ENCODE peak calls at places on chromosomes 7 and 10, in seven cellular contexts. H, L, E, S, Z, G and F are unnamed samples.
A peak's percentile ranks its signal among the peaks of the same experiment; 100 is the strongest.

GRCh38 chr10:120541971-120542370 is 84.9 kb downstream of the PLPP4 start:
- DNase-seq in Z (no peak), L (no peak), E (no peak), G (no peak), H (no peak), S (no peak), F (no peak)

GRCh38 chr10:95290446-95290800 is 380 bp downstream of the PDLIM1 start:
- DNase-seq in L (no peak), H (no peak), Z (no peak), G (no peak), S (no peak), E (no peak), F (no peak)

GRCh38 chr10:119448579-119449209 is 93.8 kb downstream of the RGS10 start:
- DNase-seq in E (no peak), H (no peak), Z (no peak), G (no peak), L (no peak), S (no peak), F (no peak)

GRCh38 chr10:93413252-93413689 is 68.9 kb downstream of the MYOF start:
- DNase-seq in S (no peak), G (no peak), E (no peak), Z (peak; percentile 90), H (no peak), L (peak; percentile 52), F (peak; percentile 63)

GRCh38 chr7:22240904-22241571 is 115.9 kb downstream of the RAPGEF5 start:
- DNase-seq in S (no peak), L (no peak), G (no peak), Z (no peak), E (no peak), H (no peak), F (no peak)

GRCh38 chr10:126504051-126504760 is 115.9 kb upstream of the ADAM12 start:
- DNase-seq in S (no peak), Z (peak; percentile 80), G (no peak), L (peak; percentile 59), H (no peak), E (peak; percentile 13), F (peak; percentile 68)

GRCh38 chr10:29191674-29192073 is 97.2 kb upstream of the LYZL1 start:
- DNase-seq in L (no peak), E (no peak), Z (no peak), G (no peak), H (no peak), S (no peak), F (peak; percentile 29)

GRCh38 chr7:15764986-15765385 is 78.5 kb upstream of the MEOX2 start:
- DNase-seq in H (no peak), S (no peak), G (no peak), L (no peak), Z (no peak), E (no peak), F (no peak)

GRCh38 chr10:16988900-16989299 is 140.7 kb downstream of the CUBN start:
- DNase-seq in S (no peak), Z (no peak), E (no peak), H (no peak), G (no peak), L (no peak), F (no peak)

GRCh38 chr10:72340510-72340895 is 14.2 kb downstream of the DNAJB12 start:
- DNase-seq in G (no peak), L (no peak), Z (peak; percentile 60), S (no peak), E (no peak), H (no peak), F (no peak)

GRCh38 chr7:157824819-157825121 is 488.0 kb downstream of the DNAJB6 start:
- DNase-seq in G (no peak), L (no peak), H (no peak), S (no peak), E (no peak), Z (no peak), F (no peak)

GRCh38 chr7:24829787-24830186 is 72.5 kb upstream of the GSDME start:
- DNase-seq in E (no peak), S (no peak), L (peak; percentile 98), H (no peak), Z (peak; percentile 22), G (no peak), F (no peak)

GRCh38 chr7:131424219-131424822 is 96.6 kb downstream of the MKLN1 start:
- DNase-seq in E (no peak), H (no peak), G (no peak), S (no peak), Z (peak; percentile 71), L (peak; percentile 43), F (peak; percentile 50)

GRCh38 chr10:25831138-25831537 is 102.9 kb upstream of the MYO3A start:
- DNase-seq in E (peak; percentile 78), G (no peak), H (no peak), S (no peak), L (no peak), Z (no peak), F (no peak)

GRCh38 chr10:121497513-121497912 is 100.7 kb downstream of the FGFR2 start:
- DNase-seq in H (no peak), L (peak; percentile 65), S (no peak), E (no peak), Z (no peak), G (no peak), F (no peak)

GRCh38 chr10:117684673-117685211 is 142.2 kb downstream of the EMX2 start:
- DNase-seq in S (no peak), H (no peak), Z (no peak), L (no peak), E (no peak), G (peak; percentile 81), F (peak; percentile 76)

GRCh38 chr7:24968165-24968564 is 11.8 kb downstream of the OSBPL3 start:
- DNase-seq in S (no peak), H (no peak), L (no peak), G (no peak), Z (peak; percentile 22), E (peak; percentile 65), F (peak; percentile 79)

GRCh38 chr10:83908987-83909386 is 230.3 kb upstream of the GHITM start:
- DNase-seq in G (no peak), H (no peak), E (no peak), Z (no peak), L (no peak), S (no peak), F (no peak)

GRCh38 chr7:23594879-23595604 is 2.1 kb upstream of the CCDC126 start:
- DNase-seq in S (no peak), H (no peak), Z (peak; percentile 17), G (no peak), E (peak; percentile 35), L (peak; percentile 79), F (no peak)

GRCh38 chr10:113819989-113820388 is 33.9 kb downstream of the DCLRE1A start:
- DNase-seq in H (no peak), S (no peak), Z (no peak), L (no peak), G (no peak), E (no peak), F (no peak)

GRCh38 chr10:113825791-113826190 is 28.1 kb downstream of the DCLRE1A start:
- DNase-seq in S (no peak), E (no peak), L (no peak), H (no peak), G (no peak), Z (no peak), F (no peak)

GRCh38 chr10:113822174-113822573 is 31.7 kb downstream of the DCLRE1A start:
- DNase-seq in H (no peak), G (no peak), Z (no peak), L (no peak), E (no peak), S (no peak), F (no peak)

DNA sequence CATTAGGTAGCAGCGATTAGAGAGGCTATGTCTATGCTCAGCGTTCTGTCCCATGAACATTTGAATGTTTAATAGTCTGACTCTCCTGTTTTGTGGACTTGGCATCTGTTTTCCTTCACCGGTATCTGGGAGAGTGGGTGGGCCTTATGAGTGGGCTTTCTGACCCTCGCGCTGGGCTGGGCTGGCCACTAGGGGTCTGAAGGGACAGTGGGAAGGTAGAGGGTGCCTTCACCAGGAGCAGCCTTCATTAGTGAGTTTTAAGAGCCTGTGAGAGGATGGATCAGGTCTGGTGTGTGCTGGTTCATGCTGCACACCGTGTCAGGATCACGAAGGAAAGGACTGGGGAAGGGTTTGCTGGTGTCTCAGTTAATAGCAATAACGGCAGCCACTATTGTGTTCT is 33.4 kb downstream of the DCLRE1A start:
- DNase-seq in Z (no peak), H (no peak), S (no peak), E (no peak), L (no peak), G (no peak), F (no peak)
- TF ChIP-seq CTCF in Z (no peak), H (no peak), S (no peak), E (peak; percentile 26), L (no peak), G (no peak), F (no peak)

GRCh38 chr10:21521910-21522533 is 3.5 kb downstream of the SKIDA1 start:
- DNase-seq in E (no peak), S (no peak), H (no peak), G (no peak), Z (no peak), L (no peak), F (no peak)
- H3K4me3 ChIP-seq in E (no peak overlapping the region), S (no peak overlapping the region), H (no peak overlapping the region), G (no peak overlapping the region), Z (no peak overlapping the region), L (no peak overlapping the region), F (peak overlapping the region; percentile 3)

DNA sequence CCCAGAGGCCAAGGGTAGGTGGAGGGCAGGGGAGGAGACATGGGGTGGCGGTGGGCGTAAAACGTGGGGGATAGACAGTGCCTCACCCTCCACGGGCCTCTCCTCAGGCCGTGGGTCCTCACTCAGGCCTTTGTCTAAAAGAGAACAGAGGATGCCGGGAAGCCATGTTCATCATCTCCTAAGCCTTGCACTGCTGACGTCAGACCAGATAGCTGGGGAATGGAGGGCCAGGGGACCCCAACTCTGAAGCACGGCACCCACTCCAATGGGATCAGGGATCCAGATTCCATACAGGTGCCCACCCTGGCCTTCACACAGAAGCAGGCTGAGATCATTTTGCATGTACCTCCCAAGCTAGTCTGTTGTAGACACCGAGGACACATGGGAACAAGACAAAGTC is 83.4 kb upstream of the TMEM248 start:
- DNase-seq in H (no peak), G (no peak), S (no peak), Z (no peak), L (no peak), E (no peak), F (no peak)
- TF ChIP-seq CTCF in H (no peak), G (no peak), S (no peak), Z (no peak), L (no peak), E (no peak), F (no peak)

DNA sequence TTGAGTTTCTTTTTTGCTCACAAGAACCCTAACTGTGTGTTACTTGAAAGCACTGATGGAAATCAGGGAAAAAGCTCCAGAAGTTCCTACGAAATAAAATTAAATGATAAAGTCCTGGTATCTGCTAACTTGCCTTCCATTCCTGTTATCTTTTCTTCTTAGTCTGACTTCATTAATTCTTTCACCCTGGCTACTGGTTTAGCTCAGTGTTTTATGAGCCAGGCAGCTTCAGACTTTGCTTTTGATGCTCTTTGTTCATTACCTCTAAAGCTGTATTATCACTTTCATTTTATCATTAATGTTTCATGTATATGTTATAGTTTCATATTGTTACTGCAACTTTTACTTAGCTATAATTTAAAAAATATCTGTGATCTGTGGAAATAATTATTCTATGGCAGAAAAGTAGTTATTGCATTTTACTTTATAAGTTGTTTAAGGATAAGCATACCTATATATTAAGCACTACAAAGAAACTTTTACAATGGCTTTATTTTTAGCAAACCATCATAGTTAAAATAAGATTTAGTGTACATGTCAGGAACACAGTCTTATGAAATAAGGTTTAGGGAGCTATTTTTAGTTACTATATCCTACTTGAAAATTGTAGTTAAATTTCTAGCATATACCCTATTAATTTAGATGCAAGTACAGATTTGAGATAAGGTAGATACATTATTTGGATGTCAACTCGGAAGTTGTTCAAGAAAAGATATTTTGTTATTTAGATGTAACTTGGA is 19.3 kb downstream of the PTEN start:
- DNase-seq in L (no peak), Z (no peak), H (no peak), S (no peak), G (no peak), E (no peak), F (no peak)
- H3K4me3 ChIP-seq in L (no peak overlapping the region), Z (no peak overlapping the region), H (no peak overlapping the region), S (no peak overlapping the region), G (no peak overlapping the region), E (no peak overlapping the region), F (no peak overlapping the region)